ENCODE peak calls at places on chromosomes 2 and 18, in seven cellular contexts. L is breast epithelium, V is vagina, C is HL-60, U is sigmoid colon, E is spleen, W is GM23338. X is an unnamed sample.

GRCh38 chr2:28645553-28645952 is 106.1 kb upstream of the PPP1CB start:
- DNase-seq in C (no peak), E (no peak), W (no peak), U (no peak), L (no peak), V (no peak), X (no peak)

GRCh38 chr18:76390452-76391035 is 104.5 kb downstream of the ZNF516 start:
- DNase-seq in E (peak), C (no peak), V (no peak), L (peak), U (peak), W (no peak), X (no peak)

GRCh38 chr2:233221378-233222063 is 30.0 kb upstream of the ATG16L1 start:
- DNase-seq in C (no peak), V (no peak), L (no peak), E (no peak), U (no peak), W (no peak), X (no peak)

GRCh38 chr2:200862532-200863000 is 1.9 kb downstream of the CLK1 start:
- DNase-seq in C (no peak), W (peak), V (no peak), U (no peak), E (no peak), L (no peak), X (no peak)

GRCh38 chr18:63197246-63197791 is 122.2 kb downstream of the BCL2 start:
- DNase-seq in C (peak), W (no peak), V (no peak), L (no peak), E (no peak), U (no peak), X (no peak)

GRCh38 chr2:224937887-224938286 is 104.4 kb downstream of the DOCK10 start:
- DNase-seq in U (no peak), L (no peak), C (no peak), V (no peak), W (peak), E (no peak), X (no peak)

GRCh38 chr18:31598021-31598805 is 6.5 kb downstream of the TTR start:
- DNase-seq in L (no peak), W (no peak), C (no peak), U (no peak), E (no peak), V (no peak), X (no peak)

GRCh38 chr18:24219561-24220317 is 80.9 kb downstream of the CABYR start:
- DNase-seq in E (no peak), W (no peak), C (no peak), U (no peak), V (no peak), L (no peak), X (no peak)

GRCh38 chr18:9615973-9616559 is 1.7 kb upstream of the PPP4R1 start:
- DNase-seq in C (no peak), W (peak), U (no peak), E (no peak), L (no peak), V (no peak), X (no peak)

GRCh38 chr2:198273670-198274069 is 469.3 kb downstream of the PLCL1 start:
- DNase-seq in U (no peak), V (no peak), C (no peak), W (no peak), E (no peak), L (no peak), X (no peak)

GRCh38 chr2:219486424-219486959 is 12.2 kb upstream of the GMPPA start:
- DNase-seq in E (no peak), V (no peak), C (no peak), U (no peak), W (peak), L (no peak), X (no peak)

GRCh38 chr18:55326134-55326533 is 261.9 kb downstream of the TCF4 start:
- DNase-seq in C (no peak), V (no peak), L (no peak), W (no peak), U (no peak), E (no peak), X (no peak)

GRCh38 chr2:179751184-179751809 is 110.1 kb downstream of the ZNF385B start:
- DNase-seq in L (no peak), V (no peak), U (no peak), W (peak), C (no peak), E (no peak), X (no peak)

GRCh38 chr2:172086349-172087190 is 1.3 kb downstream of the DLX1 start:
- DNase-seq in L (no peak), E (peak), C (no peak), W (peak), U (no peak), V (peak), X (peak)

GRCh38 chr2:190468814-190469569 is 60.8 kb downstream of the MFSD6 start:
- DNase-seq in E (no peak), C (peak), U (peak), W (no peak), L (peak), V (no peak), X (no peak)

GRCh38 chr2:147511491-147511948 is 333.3 kb upstream of the ACVR2A start:
- DNase-seq in L (no peak), C (no peak), W (peak), U (peak), E (no peak), V (no peak), X (no peak)

GRCh38 chr2:225534697-225535096 is 135.2 kb downstream of the NYAP2 start:
- DNase-seq in E (no peak), L (no peak), V (no peak), W (no peak), U (no peak), C (no peak), X (no peak)

GRCh38 chr2:102841107-102841840 is 79.4 kb downstream of the TMEM182 start:
- DNase-seq in L (no peak), W (peak), C (no peak), V (no peak), U (peak), E (no peak), X (no peak)

GRCh38 chr2:1169291-1169949 is 218.8 kb downstream of the SNTG2 start:
- DNase-seq in W (no peak), C (no peak), E (no peak), U (no peak), L (no peak), V (no peak), X (no peak)

GRCh38 chr2:213104089-213104902 is 47.1 kb downstream of the IKZF2 start:
- DNase-seq in E (no peak), U (no peak), V (no peak), W (no peak), C (no peak), L (no peak), X (no peak)

GRCh38 chr18:27996792-27997191 is 180.1 kb downstream of the CDH2 start:
- DNase-seq in W (no peak), U (no peak), V (no peak), E (no peak), L (no peak), C (no peak), X (no peak)

GRCh38 chr2:98385050-98385699 is 38.9 kb downstream of the CNGA3 start:
- DNase-seq in C (peak), E (peak), V (no peak), L (peak), W (peak), U (peak), X (peak)

GRCh38 chr2:221485500-221485870 is 86.6 kb downstream of the EPHA4 start:
- DNase-seq in E (no peak), V (no peak), C (no peak), U (no peak), L (no peak), W (no peak), X (no peak)

GRCh38 chr2:39547811-39548719 is 111.0 kb upstream of the MAP4K3 start:
- DNase-seq in U (no peak), W (no peak), E (no peak), C (no peak), V (no peak), L (no peak), X (peak)

GRCh38 chr2:15560404-15560987 is 638 bp downstream of the NBAS start:
- DNase-seq in V (no peak), W (peak), E (no peak), U (no peak), L (no peak), C (no peak), X (no peak)

GRCh38 chr2:102141915-102142828 is at the start of gene IL1R1:
- DNase-seq in W (peak), C (peak), V (no peak), E (peak), L (peak), U (peak), X (no peak)

GRCh38 chr2:182068811-182069210 is 83.2 kb downstream of the PPP1R1C start:
- DNase-seq in E (no peak), W (peak), V (no peak), L (no peak), C (no peak), U (no peak), X (no peak)

GRCh38 chr2:31401580-31401979 is 13.0 kb downstream of the XDH start:
- DNase-seq in E (no peak), V (no peak), L (no peak), W (no peak), C (no peak), U (no peak), X (peak)

GRCh38 chr2:238601433-238602222 is 174.9 kb downstream of the ASB1 start:
- DNase-seq in U (peak), E (no peak), W (no peak), V (no peak), L (no peak), C (no peak), X (peak)
- TF ChIP-seq POLR2AphosphoS5 in U (peak), E (no peak), W (no peak), V (peak), L (no peak), C (no peak), X (peak)

GRCh38 chr18:7155887-7156286 is 38.3 kb upstream of the LAMA1 start:
- DNase-seq in C (no peak), U (no peak), E (no peak), V (no peak), W (no peak), L (no peak), X (no peak)
- TF ChIP-seq POLR2AphosphoS5 in C (no peak), U (no peak), E (no peak), V (no peak), W (no peak), L (no peak), X (no peak)

GRCh38 chr2:133716166-133716565 is 147.9 kb upstream of the NCKAP5 start:
- DNase-seq in L (no peak), C (no peak), W (no peak), V (no peak), U (no peak), E (no peak), X (peak)

GRCh38 chr2:133718688-133719201 is 150.5 kb upstream of the NCKAP5 start:
- DNase-seq in E (no peak), V (no peak), U (no peak), W (no peak), L (no peak), C (no peak), X (no peak)

GRCh38 chr2:133721155-133721554 is 152.9 kb upstream of the NCKAP5 start:
- DNase-seq in V (no peak), C (no peak), L (no peak), E (no peak), U (no peak), W (no peak), X (no peak)

GRCh38 chr2:133720429-133720828 is 152.2 kb upstream of the NCKAP5 start:
- DNase-seq in V (no peak), L (no peak), E (no peak), W (no peak), U (no peak), C (no peak), X (no peak)

DNA sequence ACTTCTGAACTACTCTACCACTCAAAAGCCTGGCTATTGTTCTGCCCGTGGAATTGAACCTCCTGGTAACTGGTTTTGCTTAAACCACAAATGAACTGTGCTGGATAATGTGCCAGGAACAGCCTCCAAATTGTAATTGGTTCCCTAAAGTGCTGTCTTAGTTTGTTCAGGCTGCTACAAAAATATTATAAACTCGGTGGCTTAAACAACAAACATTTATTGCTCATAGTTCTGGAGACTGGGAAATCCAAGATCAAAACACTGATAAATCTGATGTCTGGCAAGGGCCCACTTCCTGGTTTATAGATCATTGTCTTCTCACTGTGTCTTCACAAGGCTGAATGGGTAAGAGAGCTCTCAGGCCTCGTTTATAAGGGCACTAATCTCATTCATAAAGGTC is 149.2 kb upstream of the NCKAP5 start:
- DNase-seq in V (no peak), C (no peak), U (no peak), L (no peak), W (no peak), E (no peak), X (no peak)
- TF ChIP-seq POLR2AphosphoS5 in V (no peak), C (no peak), U (no peak), L (no peak), W (no peak), E (no peak), X (no peak)

GRCh38 chr2:151063271-151063670 is 198.4 kb downstream of the RBM43 start:
- DNase-seq in L (no peak), V (no peak), W (no peak), E (no peak), U (no peak), C (no peak), X (no peak)
- TF ChIP-seq POLR2AphosphoS5 in L (no peak), V (no peak), W (no peak), E (no peak), U (no peak), C (no peak), X (no peak)

DNA sequence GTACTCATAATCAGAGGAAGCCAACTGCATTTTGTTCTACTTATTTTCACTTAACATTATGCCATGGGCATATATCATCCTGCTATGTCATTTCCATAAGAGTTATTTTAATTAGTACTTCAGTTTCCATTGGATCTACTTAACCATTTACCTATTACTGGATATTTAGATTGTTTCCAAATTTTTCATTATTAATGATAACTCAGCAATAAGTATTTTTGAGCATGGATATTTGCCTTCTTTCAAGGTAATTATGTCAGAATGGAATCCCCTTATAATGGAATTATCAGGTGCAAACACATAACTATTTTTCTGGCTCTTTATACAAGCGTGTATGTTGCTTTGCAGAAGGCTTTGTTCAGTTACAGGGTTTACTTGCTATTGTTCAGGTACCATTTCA is 126.6 kb downstream of the RDH14 start:
- DNase-seq in L (no peak), E (no peak), U (no peak), C (no peak), V (no peak), W (no peak), X (no peak)
- TF ChIP-seq POLR2AphosphoS5 in L (no peak), E (no peak), U (no peak), C (no peak), V (no peak), W (no peak), X (no peak)

X was measured in esophagus muscularis mucosa.